ENCODE peak calls at places on chromosomes 12 and 14, in ten cellular contexts. One of them, this sample, is unnamed. For H3K9me3, the result is how much of the 10 kb centered on the place peaks cover.

GRCh38 chr14:99169776-99170356 is 102.1 kb downstream of the BCL11B start:
- DNase-seq in mucosa of descending colon: no peak
- DNase-seq in lower lobe of right lung: no peak
- DNase-seq in left ventricle myocardium inferior: no peak
- DNase-seq in GM12878: no peak
- DNase-seq in cardiac muscle cell: no peak
- DNase-seq in body of pancreas: no peak
- DNase-seq in A549: no peak
- DNase-seq in RWPE2: peak
- DNase-seq in right atrium auricular region: no peak
- DNase-seq in this sample: no peak

GRCh38 chr14:51006781-51007211 is 62.5 kb upstream of the PYGL start:
- DNase-seq in right atrium auricular region: no peak
- DNase-seq in left ventricle myocardium inferior: no peak
- DNase-seq in body of pancreas: no peak
- DNase-seq in mucosa of descending colon: no peak
- DNase-seq in A549: peak
- DNase-seq in GM12878: no peak
- DNase-seq in lower lobe of right lung: no peak
- DNase-seq in RWPE2: no peak
- DNase-seq in cardiac muscle cell: peak
- DNase-seq in this sample: peak

GRCh38 chr12:111196532-111196931 is 172.4 kb downstream of the PHETA1 start:
- DNase-seq in right atrium auricular region: no peak
- DNase-seq in lower lobe of right lung: no peak
- DNase-seq in left ventricle myocardium inferior: no peak
- DNase-seq in GM12878: no peak
- DNase-seq in A549: no peak
- DNase-seq in mucosa of descending colon: no peak
- DNase-seq in cardiac muscle cell: no peak
- DNase-seq in body of pancreas: no peak
- DNase-seq in RWPE2: no peak
- DNase-seq in this sample: no peak

GRCh38 chr12:9787340-9787737 is 26.6 kb upstream of the CD69 start:
- DNase-seq in left ventricle myocardium inferior: no peak
- DNase-seq in right atrium auricular region: no peak
- DNase-seq in mucosa of descending colon: no peak
- DNase-seq in body of pancreas: no peak
- DNase-seq in GM12878: no peak
- DNase-seq in lower lobe of right lung: no peak
- DNase-seq in RWPE2: no peak
- DNase-seq in cardiac muscle cell: peak
- DNase-seq in A549: no peak
- DNase-seq in this sample: no peak

GRCh38 chr14:94903338-94903737 is 133.4 kb upstream of the GSC start:
- DNase-seq in cardiac muscle cell: no peak
- DNase-seq in RWPE2: peak
- DNase-seq in mucosa of descending colon: no peak
- DNase-seq in GM12878: no peak
- DNase-seq in right atrium auricular region: no peak
- DNase-seq in lower lobe of right lung: no peak
- DNase-seq in body of pancreas: no peak
- DNase-seq in left ventricle myocardium inferior: no peak
- DNase-seq in A549: no peak
- DNase-seq in this sample: no peak

GRCh38 chr12:3150820-3151590 is 73.8 kb downstream of the TSPAN9 start:
- DNase-seq in left ventricle myocardium inferior: no peak
- DNase-seq in mucosa of descending colon: no peak
- DNase-seq in cardiac muscle cell: peak
- DNase-seq in A549: no peak
- DNase-seq in RWPE2: no peak
- DNase-seq in body of pancreas: no peak
- DNase-seq in right atrium auricular region: no peak
- DNase-seq in GM12878: no peak
- DNase-seq in lower lobe of right lung: no peak
- DNase-seq in this sample: no peak

GRCh38 chr14:94088516-94088915 is 7.4 kb downstream of the IFI27L1 start:
- DNase-seq in mucosa of descending colon: no peak
- DNase-seq in A549: no peak
- DNase-seq in left ventricle myocardium inferior: no peak
- DNase-seq in cardiac muscle cell: no peak
- DNase-seq in body of pancreas: no peak
- DNase-seq in lower lobe of right lung: no peak
- DNase-seq in right atrium auricular region: no peak
- DNase-seq in GM12878: no peak
- DNase-seq in RWPE2: no peak
- DNase-seq in this sample: no peak

GRCh38 chr14:99387880-99388279 is 92.8 kb downstream of the SETD3 start:
- DNase-seq in RWPE2: no peak
- DNase-seq in mucosa of descending colon: no peak
- DNase-seq in right atrium auricular region: no peak
- DNase-seq in left ventricle myocardium inferior: no peak
- DNase-seq in A549: no peak
- DNase-seq in cardiac muscle cell: no peak
- DNase-seq in GM12878: no peak
- DNase-seq in body of pancreas: no peak
- DNase-seq in lower lobe of right lung: no peak
- DNase-seq in this sample: no peak

GRCh38 chr12:57518920-57519757 is 1.2 kb downstream of the DDIT3 start:
- DNase-seq in RWPE2: no peak
- DNase-seq in A549: peak
- DNase-seq in lower lobe of right lung: no peak
- DNase-seq in GM12878: no peak
- DNase-seq in right atrium auricular region: no peak
- DNase-seq in body of pancreas: peak
- DNase-seq in cardiac muscle cell: peak
- DNase-seq in left ventricle myocardium inferior: no peak
- DNase-seq in mucosa of descending colon: no peak
- DNase-seq in this sample: peak

GRCh38 chr12:111024205-111024794 is 103.9 kb upstream of the MYL2 start:
- DNase-seq in mucosa of descending colon: no peak
- DNase-seq in lower lobe of right lung: peak
- DNase-seq in body of pancreas: peak
- DNase-seq in A549: peak
- DNase-seq in left ventricle myocardium inferior: peak
- DNase-seq in RWPE2: no peak
- DNase-seq in cardiac muscle cell: peak
- DNase-seq in right atrium auricular region: no peak
- DNase-seq in GM12878: peak
- DNase-seq in this sample: peak

GRCh38 chr12:42446761-42447160 is 120.8 kb downstream of the PPHLN1 start:
- DNase-seq in lower lobe of right lung: no peak
- DNase-seq in right atrium auricular region: no peak
- DNase-seq in cardiac muscle cell: peak
- DNase-seq in A549: no peak
- DNase-seq in GM12878: no peak
- DNase-seq in left ventricle myocardium inferior: no peak
- DNase-seq in RWPE2: no peak
- DNase-seq in mucosa of descending colon: no peak
- DNase-seq in body of pancreas: no peak
- DNase-seq in this sample: no peak

GRCh38 chr12:58007875-58008274 is 66.5 kb downstream of the ATP23 start:
- DNase-seq in lower lobe of right lung: no peak
- DNase-seq in GM12878: no peak
- DNase-seq in mucosa of descending colon: no peak
- DNase-seq in A549: no peak
- DNase-seq in left ventricle myocardium inferior: no peak
- DNase-seq in cardiac muscle cell: no peak
- DNase-seq in RWPE2: no peak
- DNase-seq in right atrium auricular region: no peak
- DNase-seq in body of pancreas: no peak
- DNase-seq in this sample: no peak

GRCh38 chr12:70660620-70661219 is 23.5 kb upstream of the PTPRB start:
- DNase-seq in body of pancreas: no peak
- DNase-seq in right atrium auricular region: no peak
- DNase-seq in cardiac muscle cell: no peak
- DNase-seq in A549: no peak
- DNase-seq in mucosa of descending colon: no peak
- DNase-seq in RWPE2: no peak
- DNase-seq in GM12878: no peak
- DNase-seq in lower lobe of right lung: no peak
- DNase-seq in left ventricle myocardium inferior: peak
- DNase-seq in this sample: peak

GRCh38 chr12:55845785-55846496 is 3.2 kb upstream of the MMP19 start:
- DNase-seq in left ventricle myocardium inferior: no peak
- DNase-seq in RWPE2: no peak
- DNase-seq in A549: no peak
- DNase-seq in GM12878: no peak
- DNase-seq in mucosa of descending colon: no peak
- DNase-seq in lower lobe of right lung: no peak
- DNase-seq in right atrium auricular region: no peak
- DNase-seq in body of pancreas: no peak
- DNase-seq in cardiac muscle cell: peak
- DNase-seq in this sample: no peak

GRCh38 chr12:32110417-32110816 is 3.8 kb downstream of the BICD1 start:
- DNase-seq in GM12878: no peak
- DNase-seq in cardiac muscle cell: no peak
- DNase-seq in RWPE2: no peak
- DNase-seq in body of pancreas: no peak
- DNase-seq in right atrium auricular region: no peak
- DNase-seq in lower lobe of right lung: no peak
- DNase-seq in A549: no peak
- DNase-seq in mucosa of descending colon: no peak
- DNase-seq in left ventricle myocardium inferior: no peak
- DNase-seq in this sample: no peak

GRCh38 chr12:55624056-55624455 is 12.6 kb upstream of the OR10P1 start:
- DNase-seq in left ventricle myocardium inferior: no peak
- DNase-seq in A549: no peak
- DNase-seq in GM12878: peak
- DNase-seq in lower lobe of right lung: no peak
- DNase-seq in right atrium auricular region: no peak
- DNase-seq in mucosa of descending colon: no peak
- DNase-seq in cardiac muscle cell: no peak
- DNase-seq in RWPE2: no peak
- DNase-seq in body of pancreas: no peak
- DNase-seq in this sample: no peak

DNA sequence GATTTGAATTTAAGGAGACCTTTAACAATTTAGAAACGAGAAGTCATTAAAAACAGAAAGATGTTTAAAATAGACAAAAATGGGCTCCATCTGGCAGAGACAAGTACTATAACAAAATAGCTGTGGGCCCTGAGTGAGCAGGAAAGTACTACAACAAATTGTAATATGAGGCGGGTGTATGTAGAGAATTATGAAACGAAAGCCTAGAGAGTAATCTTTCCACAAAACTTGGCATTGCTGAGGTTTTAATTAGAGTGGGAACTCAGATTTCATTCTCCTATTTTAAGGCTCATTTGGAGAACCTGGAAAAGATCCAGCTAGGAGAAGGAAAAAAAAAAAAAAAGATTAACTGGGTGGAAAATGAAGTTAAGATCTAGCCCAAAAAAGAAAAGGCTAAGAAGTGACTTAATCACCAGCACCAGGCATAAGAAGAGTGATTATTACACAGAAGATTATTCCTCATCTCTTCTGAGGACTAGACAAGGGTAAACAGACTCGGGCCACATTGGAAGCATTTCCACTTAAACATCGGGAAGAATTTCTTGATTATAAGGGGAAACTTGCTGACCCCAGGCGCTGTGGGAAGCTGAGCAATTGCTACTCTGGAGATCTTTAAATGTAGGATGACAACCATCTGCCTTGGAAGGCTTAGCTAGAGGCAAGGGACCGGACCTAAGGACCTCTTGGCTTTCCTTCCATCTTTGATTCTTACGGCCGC is 40.8 kb downstream of the IGF1 start:
- DNase-seq in mucosa of descending colon: no peak
- DNase-seq in body of pancreas: no peak
- DNase-seq in right atrium auricular region: no peak
- DNase-seq in RWPE2: no peak
- DNase-seq in GM12878: no peak
- DNase-seq in cardiac muscle cell: peak
- DNase-seq in lower lobe of right lung: no peak
- DNase-seq in left ventricle myocardium inferior: no peak
- DNase-seq in A549: no peak
- DNase-seq in this sample: no peak
- TF ChIP-seq CTCF in mucosa of descending colon: no peak
- TF ChIP-seq CTCF in body of pancreas: no peak
- TF ChIP-seq CTCF in right atrium auricular region: no peak
- TF ChIP-seq CTCF in RWPE2: no peak
- TF ChIP-seq CTCF in GM12878: no peak
- TF ChIP-seq CTCF in cardiac muscle cell: no peak
- TF ChIP-seq CTCF in lower lobe of right lung: no peak
- TF ChIP-seq CTCF in left ventricle myocardium inferior: no peak
- TF ChIP-seq CTCF in A549: no peak
- TF ChIP-seq CTCF in this sample: no peak

DNA sequence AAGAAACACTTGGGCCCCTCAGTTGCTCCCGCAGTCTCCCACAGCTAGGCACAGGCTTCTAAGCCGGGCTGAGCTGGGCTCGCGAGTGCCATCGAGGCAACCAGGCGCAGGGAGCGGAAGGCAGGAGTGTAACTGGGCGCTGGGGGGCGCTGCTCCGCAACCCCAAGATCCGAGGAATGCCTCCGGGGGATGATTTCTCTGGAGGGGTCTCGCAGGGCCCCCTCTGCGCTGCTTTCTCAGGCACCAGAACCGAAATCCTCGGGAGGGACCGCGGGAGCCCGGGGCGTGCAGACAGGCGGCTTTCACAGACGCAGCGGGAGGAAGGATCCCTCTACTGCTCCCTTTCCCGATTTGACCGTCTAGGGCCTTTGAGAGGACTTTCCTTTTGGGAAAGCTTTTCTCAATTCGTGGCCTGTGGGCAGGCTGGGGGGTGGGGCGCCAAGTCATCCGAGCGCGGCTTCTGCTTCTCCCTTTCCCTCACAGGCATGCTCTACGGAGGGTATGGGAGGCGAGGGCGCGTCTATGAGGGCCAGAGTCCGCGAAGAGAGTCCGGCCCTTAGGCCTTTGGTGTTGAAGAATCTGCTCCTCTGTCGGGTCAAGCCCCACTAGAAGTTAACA is 4.3 kb upstream of the NKX2-1 start:
- DNase-seq in cardiac muscle cell: no peak
- DNase-seq in RWPE2: no peak
- DNase-seq in body of pancreas: no peak
- DNase-seq in right atrium auricular region: no peak
- DNase-seq in lower lobe of right lung: no peak
- DNase-seq in left ventricle myocardium inferior: no peak
- DNase-seq in A549: no peak
- DNase-seq in mucosa of descending colon: no peak
- DNase-seq in GM12878: no peak
- DNase-seq in this sample: no peak
- H3K9me3 ChIP-seq in cardiac muscle cell: under half
- H3K9me3 ChIP-seq in RWPE2: under half
- H3K9me3 ChIP-seq in body of pancreas: under half
- H3K9me3 ChIP-seq in right atrium auricular region: under half
- H3K9me3 ChIP-seq in lower lobe of right lung: under half
- H3K9me3 ChIP-seq in left ventricle myocardium inferior: under half
- H3K9me3 ChIP-seq in A549: under half
- H3K9me3 ChIP-seq in mucosa of descending colon: under half
- H3K9me3 ChIP-seq in GM12878: under half
- H3K9me3 ChIP-seq in this sample: under half

GRCh38 chr14:43539210-43539609 is 967.9 kb downstream of the FSCB start:
- DNase-seq in left ventricle myocardium inferior: no peak
- DNase-seq in lower lobe of right lung: no peak
- DNase-seq in GM12878: no peak
- DNase-seq in RWPE2: no peak
- DNase-seq in body of pancreas: peak
- DNase-seq in right atrium auricular region: no peak
- DNase-seq in A549: no peak
- DNase-seq in mucosa of descending colon: no peak
- DNase-seq in cardiac muscle cell: peak
- DNase-seq in this sample: no peak
- TF ChIP-seq CTCF in left ventricle myocardium inferior: peak
- TF ChIP-seq CTCF in lower lobe of right lung: peak
- TF ChIP-seq CTCF in GM12878: no peak
- TF ChIP-seq CTCF in RWPE2: peak
- TF ChIP-seq CTCF in body of pancreas: peak
- TF ChIP-seq CTCF in right atrium auricular region: no peak
- TF ChIP-seq CTCF in A549: peak
- TF ChIP-seq CTCF in mucosa of descending colon: no peak
- TF ChIP-seq CTCF in cardiac muscle cell: peak
- TF ChIP-seq CTCF in this sample: no peak

GRCh38 chr14:68027276-68027675 is 207.7 kb downstream of the RAD51B start:
- DNase-seq in body of pancreas: no peak
- DNase-seq in mucosa of descending colon: no peak
- DNase-seq in RWPE2: no peak
- DNase-seq in left ventricle myocardium inferior: no peak
- DNase-seq in cardiac muscle cell: peak
- DNase-seq in right atrium auricular region: no peak
- DNase-seq in lower lobe of right lung: no peak
- DNase-seq in GM12878: no peak
- DNase-seq in A549: no peak
- DNase-seq in this sample: no peak
- H3K9me3 ChIP-seq in body of pancreas: under half
- H3K9me3 ChIP-seq in mucosa of descending colon: under half
- H3K9me3 ChIP-seq in RWPE2: under half
- H3K9me3 ChIP-seq in left ventricle myocardium inferior: under half
- H3K9me3 ChIP-seq in cardiac muscle cell: under half
- H3K9me3 ChIP-seq in right atrium auricular region: under half
- H3K9me3 ChIP-seq in lower lobe of right lung: under half
- H3K9me3 ChIP-seq in GM12878: under half
- H3K9me3 ChIP-seq in A549: under half
- H3K9me3 ChIP-seq in this sample: under half